ENCODE peak calls at places on chromosomes 5 and 9, in eight cellular contexts. One of them, this sample, is unnamed.

GRCh38 chr5:1010181-1010510 is 1.5 kb downstream of the NKD2 start:
- DNase-seq in AG10803: no peak
- DNase-seq in GM06990: no peak
- DNase-seq in stimulated activated CD8-positive, alpha-beta memory T cell treated with anti-CD3 and anti-CD28 coated beads, Interleukin-4, amount 100 ng/mL, for 48 hours: no peak
- DNase-seq in NCI-H460: no peak
- DNase-seq in breast epithelium: no peak
- DNase-seq in amniotic stem cell: no peak
- DNase-seq in NCI-H1417: no peak
- DNase-seq in this sample: no peak

GRCh38 chr5:56845277-56845676 is 29.9 kb downstream of the MAP3K1 start:
- DNase-seq in AG10803: no peak
- DNase-seq in GM06990: no peak
- DNase-seq in stimulated activated CD8-positive, alpha-beta memory T cell treated with anti-CD3 and anti-CD28 coated beads, Interleukin-4, amount 100 ng/mL, for 48 hours: no peak
- DNase-seq in NCI-H460: no peak
- DNase-seq in breast epithelium: no peak
- DNase-seq in amniotic stem cell: no peak
- DNase-seq in NCI-H1417: no peak
- DNase-seq in this sample: no peak

GRCh38 chr5:67561145-67561932 is 364.7 kb upstream of the CD180 start:
- DNase-seq in AG10803: no peak
- DNase-seq in GM06990: no peak
- DNase-seq in stimulated activated CD8-positive, alpha-beta memory T cell treated with anti-CD3 and anti-CD28 coated beads, Interleukin-4, amount 100 ng/mL, for 48 hours: no peak
- DNase-seq in NCI-H460: no peak
- DNase-seq in breast epithelium: no peak
- DNase-seq in amniotic stem cell: no peak
- DNase-seq in NCI-H1417: no peak
- DNase-seq in this sample: no peak

GRCh38 chr9:126449725-126450443 is 123.3 kb downstream of the MVB12B start:
- DNase-seq in AG10803: no peak
- DNase-seq in GM06990: no peak
- DNase-seq in stimulated activated CD8-positive, alpha-beta memory T cell treated with anti-CD3 and anti-CD28 coated beads, Interleukin-4, amount 100 ng/mL, for 48 hours: no peak
- DNase-seq in NCI-H460: no peak
- DNase-seq in breast epithelium: no peak
- DNase-seq in amniotic stem cell: no peak
- DNase-seq in NCI-H1417: no peak
- DNase-seq in this sample: no peak

GRCh38 chr5:42494414-42494813 is 71.2 kb downstream of the GHR start:
- DNase-seq in AG10803: no peak
- DNase-seq in GM06990: no peak
- DNase-seq in stimulated activated CD8-positive, alpha-beta memory T cell treated with anti-CD3 and anti-CD28 coated beads, Interleukin-4, amount 100 ng/mL, for 48 hours: no peak
- DNase-seq in NCI-H460: no peak
- DNase-seq in breast epithelium: no peak
- DNase-seq in amniotic stem cell: no peak
- DNase-seq in NCI-H1417: no peak
- DNase-seq in this sample: no peak

GRCh38 chr9:11701706-11702105 is 991.5 kb upstream of the TYRP1 start:
- DNase-seq in AG10803: no peak
- DNase-seq in GM06990: no peak
- DNase-seq in stimulated activated CD8-positive, alpha-beta memory T cell treated with anti-CD3 and anti-CD28 coated beads, Interleukin-4, amount 100 ng/mL, for 48 hours: no peak
- DNase-seq in NCI-H460: no peak
- DNase-seq in breast epithelium: no peak
- DNase-seq in amniotic stem cell: no peak
- DNase-seq in NCI-H1417: no peak
- DNase-seq in this sample: no peak

GRCh38 chr5:87188411-87188810 is 79.3 kb upstream of the RASA1 start:
- DNase-seq in AG10803: no peak
- DNase-seq in GM06990: no peak
- DNase-seq in stimulated activated CD8-positive, alpha-beta memory T cell treated with anti-CD3 and anti-CD28 coated beads, Interleukin-4, amount 100 ng/mL, for 48 hours: no peak
- DNase-seq in NCI-H460: no peak
- DNase-seq in breast epithelium: no peak
- DNase-seq in amniotic stem cell: no peak
- DNase-seq in NCI-H1417: no peak
- DNase-seq in this sample: no peak

GRCh38 chr9:3848445-3849114 is 322.8 kb upstream of the RFX3 start:
- DNase-seq in AG10803: no peak
- DNase-seq in GM06990: no peak
- DNase-seq in stimulated activated CD8-positive, alpha-beta memory T cell treated with anti-CD3 and anti-CD28 coated beads, Interleukin-4, amount 100 ng/mL, for 48 hours: no peak
- DNase-seq in NCI-H460: no peak
- DNase-seq in breast epithelium: peak
- DNase-seq in amniotic stem cell: no peak
- DNase-seq in NCI-H1417: no peak
- DNase-seq in this sample: no peak

GRCh38 chr5:100900796-100901731 is 2.0 kb downstream of the ST8SIA4 start:
- DNase-seq in AG10803: peak
- DNase-seq in GM06990: peak
- DNase-seq in stimulated activated CD8-positive, alpha-beta memory T cell treated with anti-CD3 and anti-CD28 coated beads, Interleukin-4, amount 100 ng/mL, for 48 hours: peak
- DNase-seq in NCI-H460: peak
- DNase-seq in breast epithelium: peak
- DNase-seq in amniotic stem cell: no peak
- DNase-seq in NCI-H1417: peak
- DNase-seq in this sample: peak